ENCODE peak calls at places on chromosomes 11 and 22, in ten cellular contexts. S is coronary artery; R is mucosa of gallbladder; K is choroid plexus epithelial cell; O is activated T-cell treated with anti-CD3 and anti-CD28 coated beads, Interleukin-2, amount 50 U/mL, for 1 hour; D is NCI-H460; M is brain microvascular endothelial cell; C is left ventricle myocardium inferior; V is AG09309; Y is hepatocyte. W is an unnamed sample.

GRCh38 chr11:16603890-16604783 is 134.3 kb upstream of the C11orf58 start:
- DNase-seq in S (peak; percentile 86), R (peak; percentile 62), K (no peak), O (no peak), D (no peak), M (peak; percentile 5), C (peak; percentile 71), V (no peak), Y (peak; percentile 68), W (peak; percentile 67)

GRCh38 chr22:25062378-25063095 is 110.0 kb downstream of the KIAA1671 start:
- DNase-seq in S (no peak), R (no peak), K (no peak), O (peak; percentile 77), D (no peak), M (no peak), C (no peak), V (no peak), Y (no peak), W (no peak)

GRCh38 chr11:126363706-126364245 is 8.3 kb downstream of the ST3GAL4 start:
- DNase-seq in S (no peak), R (no peak), K (no peak), O (no peak), D (no peak), M (no peak), C (peak; percentile 26), V (no peak), Y (no peak), W (no peak)

GRCh38 chr11:94219771-94220170 is 84.6 kb upstream of the IZUMO1R start:
- DNase-seq in S (no peak), R (no peak), K (no peak), O (no peak), D (no peak), M (no peak), C (no peak), V (no peak), Y (no peak), W (no peak)

GRCh38 chr22:36724836-36725235 is 21.3 kb upstream of the CACNG2 start:
- DNase-seq in S (peak; percentile 40), R (no peak), K (no peak), O (no peak), D (no peak), M (no peak), C (no peak), V (no peak), Y (no peak), W (no peak)

GRCh38 chr11:70334351-70334995 is 63.9 kb upstream of the CTTN start:
- DNase-seq in S (no peak), R (no peak), K (no peak), O (no peak), D (no peak), M (no peak), C (no peak), V (no peak), Y (no peak), W (no peak)

GRCh38 chr11:83087035-83087434 is 15.3 kb upstream of the RAB30 start:
- DNase-seq in S (no peak), R (no peak), K (peak; percentile 49), O (no peak), D (no peak), M (no peak), C (no peak), V (no peak), Y (peak; percentile 12), W (no peak)

GRCh38 chr22:30591191-30591587 is 521 bp downstream of the PES1 start:
- DNase-seq in S (no peak), R (no peak), K (peak; percentile 53), O (no peak), D (no peak), M (peak; percentile 37), C (no peak), V (no peak), Y (peak; percentile 21), W (no peak)

GRCh38 chr11:128180446-128181089 is 406.8 kb downstream of the ETS1 start:
- DNase-seq in S (no peak), R (no peak), K (peak; percentile 94), O (no peak), D (no peak), M (peak; percentile 89), C (no peak), V (peak; percentile 75), Y (no peak), W (no peak)

GRCh38 chr22:38069372-38070249 is 12.4 kb downstream of the PICK1 start:
- DNase-seq in S (peak; percentile 95), R (peak; percentile 34), K (peak; percentile 69), O (no peak), D (no peak), M (peak; percentile 62), C (peak; percentile 83), V (peak; percentile 89), Y (peak; percentile 62), W (no peak)

GRCh38 chr11:122619757-122620156 is 35.8 kb upstream of the UBASH3B start:
- DNase-seq in S (no peak), R (no peak), K (no peak), O (no peak), D (no peak), M (no peak), C (no peak), V (no peak), Y (no peak), W (no peak)

GRCh38 chr11:76315182-76315853 is 65.6 kb downstream of the THAP12 start:
- DNase-seq in S (no peak), R (no peak), K (no peak), O (no peak), D (no peak), M (no peak), C (no peak), V (no peak), Y (no peak), W (no peak)

GRCh38 chr11:72229336-72229924 is 4.9 kb downstream of the INPPL1 start:
- DNase-seq in S (peak; percentile 64), R (no peak), K (no peak), O (no peak), D (no peak), M (no peak), C (no peak), V (no peak), Y (peak; percentile 1), W (no peak)

GRCh38 chr11:65854161-65854592 is 3.8 kb downstream of the CFL1 start:
- DNase-seq in S (no peak), R (peak; percentile 79), K (no peak), O (no peak), D (no peak), M (no peak), C (no peak), V (no peak), Y (peak; percentile 79), W (no peak)

GRCh38 chr11:134750619-134751018 is 338.6 kb upstream of the B3GAT1 start:
- DNase-seq in S (peak; percentile 29), R (peak; percentile 3), K (no peak), O (no peak), D (no peak), M (no peak), C (no peak), V (no peak), Y (no peak), W (no peak)

GRCh38 chr22:48752451-48753380 is 1075.0 kb downstream of the BRD1 start:
- DNase-seq in S (peak; percentile 66), R (no peak), K (no peak), O (no peak), D (no peak), M (no peak), C (no peak), V (no peak), Y (no peak), W (peak; percentile 3)

GRCh38 chr11:65183201-65183891 is 1.6 kb downstream of the CAPN1 start:
- DNase-seq in S (no peak), R (peak; percentile 66), K (no peak), O (no peak), D (no peak), M (no peak), C (no peak), V (no peak), Y (peak; percentile 28), W (peak; percentile 51)

GRCh38 chr11:20342347-20343279 is 20.9 kb upstream of the HTATIP2 start:
- DNase-seq in S (no peak), R (no peak), K (no peak), O (no peak), D (no peak), M (no peak), C (no peak), V (no peak), Y (peak; percentile 77), W (no peak)

GRCh38 chr11:59918987-59919589 is 19.1 kb upstream of the OOSP1 start:
- DNase-seq in S (no peak), R (peak; percentile 49), K (peak; percentile 65), O (no peak), D (peak; percentile 33), M (peak; percentile 71), C (no peak), V (no peak), Y (peak; percentile 44), W (peak; percentile 42)

GRCh38 chr11:132379540-132379939 is 1009.1 kb downstream of the NTM start:
- DNase-seq in S (no peak), R (no peak), K (no peak), O (no peak), D (no peak), M (no peak), C (no peak), V (no peak), Y (no peak), W (no peak)

GRCh38 chr22:19851291-19852176 is 3.1 kb downstream of the GNB1L start:
- DNase-seq in S (no peak), R (no peak), K (no peak), O (no peak), D (no peak), M (no peak), C (no peak), V (no peak), Y (peak; percentile 10), W (no peak)